ENCODE peak calls at places on chromosomes 2 and 18, in seven cellular contexts. L is fibroblast of lung; H is NCI-H1092 treated with DMSO at 0.1 percent for 48 hours; C is amniotic stem cell; K is activated CD8-positive, alpha-beta memory T cell treated with anti-CD3 and anti-CD28 coated beads for 48 hours; G is NCI-H146; N is HTR-8/SVneo. V is an unnamed sample.

GRCh38 chr18:62342884-62343283 is 17.8 kb downstream of the TNFRSF11A start:
- DNase-seq in L (no peak), H (no peak), C (no peak), K (no peak), G (no peak), N (no peak), V (no peak)

GRCh38 chr18:54608008-54608642 is 17.1 kb downstream of the DYNAP start:
- DNase-seq in L (peak), H (no peak), C (no peak), K (no peak), G (no peak), N (no peak), V (no peak)

GRCh38 chr2:58156780-58157179 is 84.3 kb downstream of the FANCL start:
- DNase-seq in L (no peak), H (no peak), C (no peak), K (no peak), G (no peak), N (no peak), V (no peak)

GRCh38 chr2:194320520-194320919 is 1336.5 kb upstream of the SLC39A10 start:
- DNase-seq in L (no peak), H (no peak), C (no peak), K (no peak), G (no peak), N (no peak), V (no peak)

GRCh38 chr18:62354171-62354570 is 29.1 kb downstream of the TNFRSF11A start:
- DNase-seq in L (no peak), H (no peak), C (no peak), K (no peak), G (no peak), N (no peak), V (no peak)

GRCh38 chr2:181143790-181144300 is 163.4 kb downstream of the UBE2E3 start:
- DNase-seq in L (no peak), H (no peak), C (no peak), K (no peak), G (no peak), N (no peak), V (no peak)

GRCh38 chr2:68807821-68808266 is 63.4 kb downstream of the BMP10 start:
- DNase-seq in L (peak), H (no peak), C (no peak), K (no peak), G (no peak), N (peak), V (no peak)

GRCh38 chr2:233288663-233289062 is 19.0 kb upstream of the SAG start:
- DNase-seq in L (no peak), H (no peak), C (no peak), K (no peak), G (peak), N (no peak), V (no peak)

GRCh38 chr2:110103060-110103961 is 12.3 kb downstream of the MALL start:
- DNase-seq in L (no peak), H (no peak), C (no peak), K (no peak), G (no peak), N (no peak), V (no peak)

GRCh38 chr2:100036020-100036419 is 106.4 kb downstream of the AFF3 start:
- DNase-seq in L (no peak), H (no peak), C (no peak), K (no peak), G (no peak), N (no peak), V (no peak)

GRCh38 chr18:50853863-50854271 is 25.1 kb upstream of the ME2 start:
- DNase-seq in L (peak), H (no peak), C (no peak), K (no peak), G (no peak), N (no peak), V (no peak)

GRCh38 chr2:150570712-150571111 is 83.2 kb upstream of the RND3 start:
- DNase-seq in L (peak), H (no peak), C (peak), K (no peak), G (no peak), N (peak), V (no peak)

GRCh38 chr2:18762667-18763066 is 173.3 kb upstream of the NT5C1B start:
- DNase-seq in L (no peak), H (peak), C (no peak), K (no peak), G (no peak), N (no peak), V (no peak)

GRCh38 chr2:199336546-199336945 is 121.2 kb downstream of the SATB2 start:
- DNase-seq in L (no peak), H (no peak), C (no peak), K (no peak), G (no peak), N (no peak), V (no peak)

V was measured in chondrocyte.